ENCODE peak calls at places on chromosome 20, in eight cellular contexts. K, M, H, A, X, N, F and J are unnamed samples.

GRCh38 chr20:46128310-46129151 is 10.4 kb downstream of the CD40 start:
- DNase-seq in K (no peak), M (no peak), H (no peak), A (no peak), X (no peak), N (peak; percentile 19), F (no peak), J (no peak)

GRCh38 chr20:8757146-8757545 is 311.7 kb upstream of the PLCB4 start:
- DNase-seq in K (no peak), M (no peak), H (no peak), A (peak; percentile 65), X (no peak), N (no peak), F (no peak), J (peak; percentile 91)

GRCh38 chr20:14193885-14194284 is 143.5 kb downstream of the FLRT3 start:
- DNase-seq in K (no peak), M (no peak), H (no peak), A (no peak), X (no peak), N (no peak), F (no peak), J (no peak)

GRCh38 chr20:57941572-57942381 is 232.0 kb upstream of the PMEPA1 start:
- DNase-seq in K (no peak), M (no peak), H (no peak), A (peak; percentile 12), X (no peak), N (no peak), F (no peak), J (no peak)

GRCh38 chr20:1491281-1491840 is at the start of gene SIRPB2:
- DNase-seq in K (no peak), M (no peak), H (no peak), A (no peak), X (no peak), N (no peak), F (no peak), J (no peak)

GRCh38 chr20:44209691-44210421 is 715 bp downstream of the OSER1 start:
- DNase-seq in K (no peak), M (no peak), H (no peak), A (peak; percentile 23), X (no peak), N (peak; percentile 23), F (no peak), J (no peak)

GRCh38 chr20:23634044-23634801 is 3.5 kb downstream of the CST3 start:
- DNase-seq in K (no peak), M (no peak), H (no peak), A (no peak), X (no peak), N (no peak), F (no peak), J (no peak)

GRCh38 chr20:57990396-57990987 is 238.0 kb downstream of the ANKRD60 start:
- DNase-seq in K (no peak), M (no peak), H (no peak), A (peak; percentile 35), X (no peak), N (no peak), F (no peak), J (no peak)